ENCODE peak calls at places on chromosomes 1 and 21, in five cellular contexts. S is NCI-H1694, T is sigmoid colon, E is NCI-H524, D is Peyer's patch. W is an unnamed sample.

GRCh38 chr1:22289251-22289995 is 146.5 kb upstream of the WNT4 start:
- DNase-seq in D (peak; percentile 34), E (no peak), T (no peak), S (no peak), W (no peak)

GRCh38 chr1:220045356-220046051 is 801 bp downstream of the EPRS1 start:
- DNase-seq in T (no peak), S (no peak), D (no peak), E (no peak), W (no peak)

GRCh38 chr1:234712891-234713305 is 102.9 kb upstream of the IRF2BP2 start:
- DNase-seq in D (no peak), E (no peak), T (no peak), S (no peak), W (no peak)

GRCh38 chr1:232553050-232553754 is 76.7 kb downstream of the SIPA1L2 start:
- DNase-seq in S (no peak), D (no peak), E (no peak), T (peak; percentile 85), W (no peak)

GRCh38 chr1:222224576-222224975 is 323.3 kb downstream of the HHIPL2 start:
- DNase-seq in T (no peak), E (no peak), D (no peak), S (no peak), W (no peak)

GRCh38 chr21:27393726-27394125 is 426.8 kb upstream of the ADAMTS5 start:
- DNase-seq in S (peak; percentile 5), D (no peak), E (no peak), T (no peak), W (no peak)

GRCh38 chr1:242847390-242847993 is 323.0 kb upstream of the PLD5 start:
- DNase-seq in D (no peak), S (no peak), T (no peak), E (no peak), W (no peak)

GRCh38 chr1:54375331-54376084 is 30.7 kb downstream of the SSBP3 start:
- DNase-seq in E (no peak), D (no peak), T (no peak), S (no peak), W (peak; percentile 48)

GRCh38 chr21:45534591-45535331 is 7.5 kb downstream of the SLC19A1 start:
- DNase-seq in S (no peak), D (peak; percentile 47), E (peak; percentile 77), T (peak; percentile 63), W (no peak)

GRCh38 chr1:182259229-182259872 is 132.2 kb downstream of the GLUL start:
- DNase-seq in S (peak; percentile 5), T (peak; percentile 81), E (no peak), D (peak; percentile 76), W (no peak)

GRCh38 chr1:235329139-235329808 is 904 bp downstream of the GGPS1 start:
- DNase-seq in S (no peak), T (peak; percentile 72), E (no peak), D (peak; percentile 74), W (no peak)

GRCh38 chr1:32539584-32540571 is 651 bp downstream of the ZBTB8A start:
- DNase-seq in T (peak; percentile 59), D (peak; percentile 45), S (peak; percentile 15), E (no peak), W (no peak)

GRCh38 chr21:43983390-43983789 is 28.7 kb upstream of the TRAPPC10 start:
- DNase-seq in D (no peak), T (no peak), S (no peak), E (no peak), W (no peak)

GRCh38 chr1:183600136-183600535 is 9.9 kb upstream of the NCF2 start:
- DNase-seq in E (no peak), T (no peak), D (no peak), S (no peak), W (no peak)

GRCh38 chr1:7684861-7685635 is 86.0 kb upstream of the VAMP3 start:
- DNase-seq in T (no peak), E (no peak), D (no peak), S (no peak), W (no peak)

GRCh38 chr1:19547814-19548213 is 62.5 kb upstream of the CAPZB start:
- DNase-seq in S (no peak), E (no peak), D (no peak), T (no peak), W (no peak)

GRCh38 chr1:203521071-203521794 is 27.3 kb downstream of the OPTC start:
- DNase-seq in T (no peak), D (peak; percentile 72), E (no peak), S (no peak), W (no peak)

GRCh38 chr1:28781305-28781704 is 30.7 kb upstream of the OPRD1 start:
- DNase-seq in T (no peak), E (no peak), D (no peak), S (no peak), W (no peak)

GRCh38 chr1:211748810-211749209 is 73.4 kb upstream of the NEK2 start:
- DNase-seq in T (no peak), E (no peak), S (no peak), D (no peak), W (no peak)

GRCh38 chr1:77900687-77901293 is 12.4 kb downstream of the NEXN start:
- DNase-seq in D (peak; percentile 55), S (peak; percentile 16), T (no peak), E (peak; percentile 22), W (no peak)

GRCh38 chr21:21200939-21201610 is 202.9 kb downstream of the NCAM2 start:
- DNase-seq in T (no peak), D (no peak), S (no peak), E (no peak), W (no peak)

GRCh38 chr1:87598429-87598828 is 269.7 kb downstream of the LMO4 start:
- DNase-seq in T (no peak), D (no peak), E (no peak), S (no peak), W (peak; percentile 52)

GRCh38 chr1:156586892-156587477 is 4.6 kb upstream of the NAXE start:
- DNase-seq in D (peak; percentile 69), S (no peak), E (no peak), T (no peak), W (no peak)

GRCh38 chr21:31647650-31648049 is 11.8 kb upstream of the SOD1 start:
- DNase-seq in S (no peak), T (no peak), D (no peak), E (no peak), W (no peak)

GRCh38 chr1:85202092-85202863 is 1.5 kb upstream of the SYDE2 start:
- DNase-seq in T (no peak), E (no peak), D (no peak), S (no peak), W (no peak)

GRCh38 chr1:227994632-227995300 is 12.0 kb upstream of the WNT3A start:
- DNase-seq in T (peak; percentile 17), S (no peak), E (no peak), D (no peak), W (no peak)